ENCODE peak calls at places on chromosomes 13 and 19, in ten cellular contexts. R is IMR-90, A is colonic mucosa, W is astrocyte, P is psoas muscle, L is cardiac muscle cell, N is cardiac fibroblast, F is fibroblast of the aortic adventitia, B is GM23338, K is brain microvascular endothelial cell. V is an unnamed sample.

GRCh38 chr13:49457221-49457620 is 13.1 kb downstream of the SETDB2 start:
- DNase-seq in R (peak), A (no peak), W (peak), P (no peak), L (no peak), N (peak), F (peak), B (no peak), K (no peak), V (no peak)

GRCh38 chr13:30744056-30744684 is 8.8 kb downstream of the ALOX5AP start:
- DNase-seq in R (peak), A (peak), W (peak), P (no peak), L (no peak), N (peak), F (no peak), B (no peak), K (peak), V (peak)

GRCh38 chr13:96984061-96984508 is 10.2 kb downstream of the OXGR1 start:
- DNase-seq in R (no peak), A (peak), W (no peak), P (no peak), L (peak), N (peak), F (no peak), B (peak), K (no peak), V (peak)

GRCh38 chr13:21674271-21675009 is 3.6 kb downstream of the FGF9 start:
- DNase-seq in R (no peak), A (peak), W (no peak), P (peak), L (no peak), N (no peak), F (no peak), B (peak), K (no peak), V (peak)

GRCh38 chr13:19561585-19561984 is 253 bp upstream of the TPTE2 start:
- DNase-seq in R (no peak), A (no peak), W (no peak), P (no peak), L (no peak), N (no peak), F (no peak), B (no peak), K (no peak), V (no peak)

GRCh38 chr13:67383358-67383757 is 153.2 kb upstream of the PCDH9 start:
- DNase-seq in R (peak), A (no peak), W (peak), P (no peak), L (peak), N (peak), F (peak), B (no peak), K (no peak), V (peak)

GRCh38 chr19:48618278-48618915 is 581 bp downstream of the RPL18 start:
- DNase-seq in R (no peak), A (peak), W (no peak), P (peak), L (no peak), N (no peak), F (no peak), B (no peak), K (no peak), V (no peak)

GRCh38 chr19:4504297-4504701 is 14.0 kb downstream of the PLIN4 start:
- DNase-seq in R (no peak), A (no peak), W (no peak), P (peak), L (no peak), N (no peak), F (no peak), B (no peak), K (no peak), V (no peak)

GRCh38 chr13:76884571-76885202 is 1.5 kb downstream of the KCTD12 start:
- DNase-seq in R (peak), A (peak), W (peak), P (no peak), L (peak), N (peak), F (peak), B (no peak), K (no peak), V (peak)

GRCh38 chr19:18999016-18999758 is 34.1 kb downstream of the SUGP2 start:
- DNase-seq in R (peak), A (no peak), W (peak), P (no peak), L (peak), N (peak), F (peak), B (no peak), K (no peak), V (peak)

GRCh38 chr13:48235100-48235813 is 2.3 kb downstream of the ITM2B start:
- DNase-seq in R (peak), A (no peak), W (peak), P (no peak), L (peak), N (peak), F (peak), B (peak), K (no peak), V (no peak)

GRCh38 chr13:46831588-46832194 is 34.7 kb upstream of the ESD start:
- DNase-seq in R (peak), A (peak), W (peak), P (no peak), L (peak), N (peak), F (peak), B (peak), K (peak), V (peak)

GRCh38 chr19:54478677-54479266 is 5.7 kb upstream of the CDC42EP5 start:
- DNase-seq in R (peak), A (no peak), W (peak), P (no peak), L (peak), N (peak), F (peak), B (peak), K (no peak), V (no peak)

GRCh38 chr13:30832845-30833332 is 73.2 kb upstream of the MEDAG start:
- DNase-seq in R (no peak), A (peak), W (peak), P (peak), L (peak), N (peak), F (peak), B (peak), K (peak), V (no peak)

GRCh38 chr13:24083141-24083540 is 77.4 kb upstream of the SPATA13 start:
- DNase-seq in R (no peak), A (no peak), W (no peak), P (no peak), L (no peak), N (no peak), F (no peak), B (no peak), K (no peak), V (no peak)

GRCh38 chr13:59304596-59304995 is 859.1 kb downstream of the DIAPH3 start:
- DNase-seq in R (no peak), A (no peak), W (no peak), P (no peak), L (no peak), N (no peak), F (no peak), B (no peak), K (no peak), V (no peak)

GRCh38 chr19:51509823-51510660 is 8.4 kb upstream of the SIGLEC12 start:
- DNase-seq in R (no peak), A (no peak), W (no peak), P (no peak), L (no peak), N (no peak), F (no peak), B (no peak), K (no peak), V (no peak)

GRCh38 chr13:90055121-90055520 is 1292.4 kb upstream of the MIR17HG start:
- DNase-seq in R (no peak), A (no peak), W (peak), P (no peak), L (no peak), N (no peak), F (no peak), B (no peak), K (no peak), V (peak)

GRCh38 chr13:68810660-68811059 is 1297.0 kb upstream of the ATXN8OS start:
- DNase-seq in R (no peak), A (no peak), W (no peak), P (no peak), L (no peak), N (no peak), F (no peak), B (peak), K (no peak), V (no peak)

GRCh38 chr13:40341086-40341471 is 325.4 kb downstream of the FOXO1 start:
- DNase-seq in R (no peak), A (no peak), W (peak), P (no peak), L (peak), N (no peak), F (peak), B (peak), K (no peak), V (no peak)

GRCh38 chr19:17001603-17002183 is 24.9 kb downstream of the CPAMD8 start:
- DNase-seq in R (no peak), A (no peak), W (no peak), P (no peak), L (no peak), N (no peak), F (no peak), B (peak), K (no peak), V (no peak)

GRCh38 chr19:1214862-1215731 is 9.5 kb downstream of the STK11 start:
- DNase-seq in R (no peak), A (no peak), W (no peak), P (peak), L (no peak), N (no peak), F (no peak), B (no peak), K (no peak), V (no peak)

GRCh38 chr13:106490177-106490576 is 45.3 kb downstream of the EFNB2 start:
- DNase-seq in R (no peak), A (no peak), W (no peak), P (no peak), L (no peak), N (no peak), F (no peak), B (no peak), K (no peak), V (no peak)

GRCh38 chr13:111344471-111345191 is 24.2 kb downstream of the TEX29 start:
- DNase-seq in R (peak), A (no peak), W (peak), P (peak), L (peak), N (peak), F (peak), B (peak), K (peak), V (peak)

GRCh38 chr19:46844067-46844489 is 6.6 kb downstream of the AP2S1 start:
- DNase-seq in R (no peak), A (no peak), W (no peak), P (peak), L (peak), N (peak), F (peak), B (no peak), K (peak), V (no peak)

GRCh38 chr13:76038920-76039716 is 403.0 kb downstream of the LMO7 start:
- DNase-seq in R (no peak), A (no peak), W (no peak), P (no peak), L (no peak), N (no peak), F (no peak), B (peak), K (no peak), V (no peak)

GRCh38 chr19:29532097-29532496 is 6.3 kb downstream of the VSTM2B start:
- DNase-seq in R (no peak), A (no peak), W (no peak), P (no peak), L (no peak), N (no peak), F (no peak), B (peak), K (no peak), V (no peak)

DNA sequence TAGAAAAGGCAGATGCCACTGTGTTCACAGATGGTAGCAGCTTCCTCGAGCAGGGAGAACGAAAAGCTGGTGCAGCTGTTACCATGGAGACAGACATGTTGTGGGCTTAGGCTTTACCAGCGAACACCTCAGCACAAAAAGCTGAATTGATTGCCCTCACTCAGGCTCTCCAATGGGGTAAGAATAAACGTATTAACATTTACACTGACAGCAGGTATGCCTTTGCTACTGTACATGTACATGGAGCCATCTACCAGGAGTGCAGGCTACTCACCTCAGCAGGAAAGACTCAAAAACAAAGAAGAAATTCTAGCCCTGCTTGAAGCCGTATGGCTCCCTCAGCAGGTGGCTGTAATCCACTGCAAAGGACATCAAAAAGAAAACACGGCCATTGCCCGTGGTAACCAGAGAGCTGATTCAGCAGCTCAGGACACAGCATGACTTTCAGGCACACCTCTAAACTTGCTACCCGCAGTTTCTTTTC is 197.7 kb downstream of the ZNF737 start:
- DNase-seq in R (no peak), A (no peak), W (no peak), P (no peak), L (no peak), N (no peak), F (no peak), B (peak), K (no peak), V (no peak)
- TF ChIP-seq CTCF in R (no peak), A (no peak), W (no peak), P (no peak), L (no peak), N (no peak), F (no peak), B (peak), K (no peak), V (no peak)

DNA sequence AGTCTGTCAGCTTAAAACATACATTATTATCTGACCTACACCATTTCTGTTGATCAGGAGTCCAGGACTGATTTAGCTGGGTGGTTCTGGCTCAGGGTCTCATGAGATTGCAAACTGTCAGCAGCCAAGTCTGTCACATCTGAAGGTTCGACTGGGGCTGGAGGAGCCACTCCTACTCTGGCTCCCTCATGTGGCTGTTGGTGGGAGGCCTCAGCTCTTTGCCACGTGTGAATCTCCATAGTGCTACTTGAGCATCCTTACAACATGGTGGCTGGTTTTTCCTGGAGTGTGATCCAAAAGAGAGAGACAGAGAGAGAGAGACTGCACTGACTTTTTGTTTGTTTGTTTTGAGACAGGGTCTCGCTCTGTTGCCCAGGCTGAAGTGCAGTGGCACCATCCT is 63.6 kb upstream of the NFIC start:
- DNase-seq in R (no peak), A (no peak), W (no peak), P (no peak), L (no peak), N (peak), F (no peak), B (peak), K (no peak), V (no peak)
- TF ChIP-seq CTCF in R (no peak), A (no peak), W (no peak), P (no peak), L (no peak), N (no peak), F (no peak), B (peak), K (peak), V (no peak)

DNA sequence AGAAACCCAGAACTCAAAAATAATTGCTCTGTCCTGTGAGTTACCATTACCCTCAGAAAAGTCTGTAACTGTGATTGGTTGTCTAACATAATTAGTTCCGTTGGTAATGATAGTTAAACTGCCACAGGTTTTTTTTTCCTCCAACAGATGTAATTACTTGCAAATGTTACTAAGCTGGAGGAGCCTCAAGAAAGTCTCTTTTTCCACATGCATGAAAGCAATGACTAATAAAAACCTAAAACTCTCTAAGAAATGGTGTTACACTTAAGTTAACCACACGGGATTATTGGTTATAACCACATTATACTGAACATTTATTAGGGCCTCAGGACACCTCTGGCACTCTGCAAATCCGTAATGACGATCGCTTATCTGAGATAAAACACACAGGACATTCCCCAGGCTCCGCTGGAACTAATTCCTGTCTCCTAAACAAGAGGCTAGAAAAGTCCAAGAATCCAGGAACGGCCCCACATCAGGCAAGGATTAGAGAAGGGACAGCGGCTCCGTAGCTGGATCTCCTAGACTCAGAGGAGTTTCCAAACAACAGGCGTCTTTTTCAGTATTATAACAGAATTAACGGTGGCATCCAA is 753 bp downstream of the ZNF235 start:
- DNase-seq in R (peak), A (peak), W (peak), P (no peak), L (no peak), N (no peak), F (no peak), B (peak), K (peak), V (peak)
- TF ChIP-seq CTCF in R (no peak), A (no peak), W (no peak), P (no peak), L (no peak), N (no peak), F (peak), B (no peak), K (no peak), V (no peak)

GRCh38 chr13:51934461-51935087 is 72.8 kb downstream of the CCDC70 start:
- DNase-seq in R (no peak), A (no peak), W (no peak), P (no peak), L (no peak), N (no peak), F (no peak), B (no peak), K (no peak), V (no peak)

GRCh38 chr13:51935326-51936171 is 73.8 kb downstream of the CCDC70 start:
- DNase-seq in R (no peak), A (peak), W (no peak), P (no peak), L (peak), N (peak), F (no peak), B (peak), K (no peak), V (no peak)

GRCh38 chr13:51933466-51934058 is 71.8 kb downstream of the CCDC70 start:
- DNase-seq in R (no peak), A (no peak), W (no peak), P (no peak), L (no peak), N (no peak), F (no peak), B (no peak), K (no peak), V (no peak)

GRCh38 chr13:51938454-51938853 is 72.8 kb downstream of the ATP7B start:
- DNase-seq in R (no peak), A (no peak), W (no peak), P (no peak), L (peak), N (no peak), F (no peak), B (no peak), K (no peak), V (no peak)

DNA sequence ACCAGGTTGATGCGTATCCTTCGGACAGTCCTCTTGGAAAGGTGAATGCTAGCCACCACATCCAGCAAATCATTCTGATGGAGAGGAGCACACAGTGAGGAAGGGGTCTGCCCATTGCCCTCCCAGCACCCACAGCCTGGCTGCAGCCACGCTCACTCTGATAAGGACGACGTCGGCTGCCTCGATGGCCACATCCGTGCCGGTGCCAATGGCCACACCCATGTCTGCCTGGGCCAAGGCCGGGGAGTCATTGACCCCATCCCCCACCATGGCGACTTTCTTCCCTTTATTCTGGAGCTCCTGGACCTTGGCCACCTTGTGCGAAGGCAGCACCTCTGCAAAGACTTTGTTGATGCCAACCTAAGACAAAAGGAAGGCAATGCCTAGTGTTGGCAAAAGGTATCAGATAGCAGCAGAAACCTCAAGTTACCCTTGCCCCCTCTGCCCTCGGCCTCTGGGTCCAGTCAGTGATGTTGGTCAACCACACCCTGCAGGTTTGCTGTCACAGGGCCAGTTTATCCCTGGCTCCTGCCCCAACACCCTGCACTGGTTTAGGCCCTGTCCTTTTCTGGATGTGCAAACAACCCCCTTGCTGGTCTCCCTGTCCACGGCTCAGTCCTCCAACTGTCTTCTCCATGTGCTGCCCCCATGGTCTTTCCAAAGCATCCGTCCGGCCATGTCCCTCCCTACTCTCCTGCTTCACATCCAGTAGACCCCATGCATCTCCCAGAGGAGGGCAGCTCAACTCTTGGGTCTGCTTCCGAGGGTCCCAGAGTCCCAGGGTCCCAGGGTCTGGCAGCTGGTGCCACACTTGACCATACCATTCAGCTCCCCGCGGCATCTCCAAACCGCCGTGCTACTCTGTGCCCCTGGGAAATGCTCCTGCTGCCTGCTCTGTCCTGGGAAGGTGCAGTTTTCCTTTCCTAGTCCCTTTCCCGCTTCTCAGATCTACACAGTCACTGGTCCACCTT is 73.6 kb downstream of the ATP7B start:
- DNase-seq in R (no peak), A (no peak), W (no peak), P (no peak), L (no peak), N (no peak), F (no peak), B (no peak), K (no peak), V (no peak)
- TF ChIP-seq CTCF in R (no peak), A (no peak), W (no peak), P (no peak), L (no peak), N (no peak), F (no peak), B (no peak), K (no peak), V (no peak)

DNA sequence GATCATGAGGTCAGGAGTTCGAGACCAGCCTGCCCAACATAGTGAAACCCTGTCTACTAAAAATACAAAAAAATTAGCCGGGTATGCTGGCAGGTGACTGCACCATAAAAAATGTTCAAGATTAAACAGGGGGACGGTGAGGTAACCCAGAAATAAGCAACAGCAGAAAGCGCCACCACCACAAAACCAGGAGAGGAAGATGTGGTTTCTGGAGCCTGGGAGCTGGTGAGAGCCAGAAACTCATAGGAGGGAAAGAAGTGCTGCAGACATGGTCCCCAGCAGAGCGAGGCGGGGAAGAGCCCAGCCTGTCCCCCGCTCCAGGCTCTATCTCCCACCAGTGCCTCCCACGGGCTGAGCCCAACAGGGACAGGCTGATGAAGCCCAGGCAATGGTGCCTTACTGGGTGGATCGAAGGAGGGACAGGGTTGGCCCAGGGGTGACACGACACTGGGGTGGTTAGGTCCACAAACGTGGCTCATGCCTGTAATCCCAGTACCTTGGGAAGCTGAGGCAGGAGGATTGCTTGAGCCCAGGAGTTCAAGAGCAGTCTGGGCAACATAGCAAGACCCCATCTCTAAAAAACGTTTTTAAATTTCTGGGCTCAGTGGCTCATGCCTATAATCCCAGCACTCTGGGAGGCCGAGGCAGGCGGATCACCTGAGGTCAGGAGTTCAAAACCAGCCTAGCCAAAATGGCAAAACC is 19.0 kb downstream of the SPC24 start:
- DNase-seq in R (no peak), A (no peak), W (peak), P (no peak), L (no peak), N (no peak), F (no peak), B (no peak), K (no peak), V (no peak)
- TF ChIP-seq CTCF in R (no peak), A (no peak), W (no peak), P (no peak), L (no peak), N (no peak), F (no peak), B (no peak), K (no peak), V (no peak)

V was measured in foreskin fibroblast.